ENCODE peak calls at places on chromosome 19, in four cellular contexts. V is tibial artery, E is Karpas-422, X is colonic mucosa. H is an unnamed sample.

GRCh38 chr19:33722456-33723239 is 74.0 kb upstream of the KCTD15 start:
- DNase-seq in V (no peak), E (no peak), X (no peak), H (no peak)

GRCh38 chr19:39130337-39131254 is 5.0 kb downstream of the PAK4 start:
- DNase-seq in V (no peak), X (no peak), E (no peak), H (no peak)

GRCh38 chr19:38251564-38252051 is 4.6 kb downstream of the PPP1R14A start:
- DNase-seq in E (no peak), X (no peak), V (peak; percentile 94), H (no peak)

GRCh38 chr19:15108145-15108844 is 1.1 kb downstream of the SYDE1 start:
- DNase-seq in X (no peak), V (no peak), E (no peak), H (no peak)

GRCh38 chr19:45595814-45596213 is 6.2 kb downstream of the GPR4 start:
- DNase-seq in X (no peak), V (no peak), E (no peak), H (no peak)

GRCh38 chr19:1789282-1790020 is 22.6 kb downstream of the ATP8B3 start:
- DNase-seq in V (no peak), E (no peak), X (no peak), H (no peak)

GRCh38 chr19:58492265-58492664 is 16.1 kb downstream of the ZNF446 start:
- DNase-seq in E (no peak), V (no peak), X (no peak), H (no peak)

GRCh38 chr19:13356185-13356584 is 150.1 kb downstream of the CACNA1A start:
- DNase-seq in V (no peak), X (no peak), E (no peak), H (no peak)

GRCh38 chr19:9819590-9819898 is 665 bp upstream of the FBXL12 start:
- DNase-seq in X (no peak), E (no peak), V (no peak), H (no peak)

GRCh38 chr19:35959040-35959967 is 23.1 kb downstream of the LRFN3 start:
- DNase-seq in X (no peak), V (no peak), E (no peak), H (peak; percentile 75)

GRCh38 chr19:50003254-50003788 is 21.9 kb downstream of the VRK3 start:
- DNase-seq in V (no peak), E (no peak), X (no peak), H (no peak)

GRCh38 chr19:29583196-29584006 is 22.7 kb upstream of the POP4 start:
- DNase-seq in E (no peak), V (no peak), X (no peak), H (no peak)

GRCh38 chr19:4013886-4014540 is 6.5 kb downstream of the PIAS4 start:
- DNase-seq in V (no peak), E (no peak), X (no peak), H (no peak)

GRCh38 chr19:4010808-4011110 is 3.2 kb downstream of the PIAS4 start:
- DNase-seq in X (no peak), V (no peak), E (no peak), H (no peak)

GRCh38 chr19:4012092-4012974 is 4.8 kb downstream of the PIAS4 start:
- DNase-seq in E (no peak), V (no peak), X (peak; percentile 44), H (no peak)

GRCh38 chr19:4014541-4015491 is 7.3 kb downstream of the PIAS4 start:
- DNase-seq in X (peak; percentile 37), E (peak; percentile 58), V (no peak), H (peak; percentile 18)

GRCh38 chr19:4012975-4013634 is 5.6 kb downstream of the PIAS4 start:
- DNase-seq in E (no peak), V (no peak), X (no peak), H (no peak)
- H3K4me1 ChIP-seq in E (peaks cover 13% of the 10 kb centered on the region), V (peaks cover 74% of the 10 kb centered on the region), X (peaks cover 22% of the 10 kb centered on the region), H (peaks cover 40% of the 10 kb centered on the region)

DNA sequence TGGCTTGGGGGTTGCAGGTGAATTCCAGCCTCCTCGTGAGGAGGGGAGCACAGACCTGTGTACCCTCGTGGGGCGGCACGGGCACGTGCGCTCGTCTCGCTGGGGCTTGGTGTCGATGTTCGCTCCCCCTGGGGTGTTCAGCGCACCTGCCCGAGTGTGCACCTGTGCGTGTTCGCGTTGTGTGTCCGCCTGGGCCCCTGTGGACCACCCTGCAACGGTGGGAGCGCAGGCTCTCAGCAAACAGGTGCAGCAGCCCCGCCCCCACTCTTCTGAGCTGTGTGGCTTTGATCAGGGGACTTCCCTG is 453 bp downstream of the SMIM17 start:
- DNase-seq in V (no peak), E (no peak), X (no peak), H (no peak)
- H3K4me3 ChIP-seq in V (no peak overlapping the region), E (no peak overlapping the region), X (no peak overlapping the region), H (no peak overlapping the region)

DNA sequence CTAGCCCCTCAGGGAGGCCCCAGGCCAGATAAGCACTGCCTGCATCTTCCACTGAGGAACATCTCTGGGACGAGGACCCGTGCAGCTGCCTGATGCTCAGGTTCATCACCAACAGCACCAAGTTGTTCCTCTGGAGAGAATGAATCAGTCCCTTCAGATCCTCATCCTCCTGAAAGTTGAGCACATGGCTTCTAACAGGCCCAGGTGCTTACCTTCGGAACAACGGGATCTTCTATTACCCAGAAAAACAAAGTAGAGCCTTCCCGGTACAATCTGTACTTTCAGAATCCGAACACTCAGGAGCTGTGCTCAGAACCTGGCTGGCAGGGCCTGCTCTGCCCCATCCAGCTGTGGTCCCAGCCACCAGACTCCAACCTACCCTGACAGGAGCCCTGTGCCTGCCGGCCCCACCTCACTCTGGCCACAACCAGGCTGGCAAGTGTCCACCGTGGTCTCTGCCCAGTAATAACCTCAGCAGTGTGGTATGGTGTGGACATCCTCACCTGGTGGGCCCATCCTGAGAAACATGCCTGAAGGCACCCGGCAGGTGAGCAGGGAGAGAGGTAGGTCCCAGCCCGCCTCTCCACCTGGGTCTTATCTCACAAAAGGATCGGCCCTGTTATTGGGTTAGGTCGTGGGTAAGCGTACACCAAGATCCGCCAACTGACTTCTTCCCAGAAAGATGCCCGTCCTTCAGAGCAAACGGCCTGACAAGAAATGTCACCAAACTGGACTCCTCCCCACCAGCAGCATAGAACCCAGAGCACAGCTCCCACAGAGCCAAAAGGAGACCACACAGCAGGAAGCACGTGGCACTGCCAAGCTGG is 34.1 kb downstream of the ELL start:
- DNase-seq in X (no peak), E (no peak), V (no peak), H (no peak)
- H3K27ac ChIP-seq in X (no peak overlapping the region), E (no peak overlapping the region), V (no peak overlapping the region), H (no peak overlapping the region)

GRCh38 chr19:4656102-4656501 is 14.0 kb downstream of the MYDGF start:
- DNase-seq in V (no peak), X (no peak), E (no peak), H (no peak)

GRCh38 chr19:4654437-4655361 is 15.4 kb downstream of the TNFAIP8L1 start:
- DNase-seq in X (no peak), V (no peak), E (no peak), H (no peak)

GRCh38 chr19:4657835-4658234 is 12.3 kb downstream of the MYDGF start:
- DNase-seq in V (no peak), X (no peak), E (no peak), H (no peak)

GRCh38 chr19:4660181-4660791 is 9.9 kb downstream of the MYDGF start:
- DNase-seq in V (no peak), E (peak; percentile 71), X (peak; percentile 49), H (no peak)

DNA sequence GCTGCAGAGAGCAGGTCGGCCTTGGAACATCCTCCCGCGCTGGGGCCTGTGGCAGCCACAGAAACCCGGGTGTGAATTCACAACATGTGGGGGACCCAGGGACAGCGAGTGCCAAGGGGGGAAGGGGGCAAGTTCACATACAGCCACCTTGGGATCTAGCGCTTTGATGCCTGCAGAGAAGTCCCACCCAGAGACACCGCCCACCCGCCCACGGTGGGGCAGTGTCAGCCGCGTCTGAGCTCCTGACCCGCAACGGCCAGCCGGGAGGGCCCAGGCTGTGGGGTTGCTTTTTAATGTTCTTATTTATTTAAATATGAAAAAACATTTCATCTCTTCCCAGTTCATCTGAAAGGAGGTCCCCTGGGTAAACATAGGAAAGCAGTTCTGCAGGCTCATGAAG is 12.9 kb downstream of the MYDGF start:
- DNase-seq in V (no peak), E (no peak), X (no peak), H (no peak)
- H3K4me1 ChIP-seq in V (no peaks in the 10 kb centered on the region), E (no peaks in the 10 kb centered on the region), X (peaks cover 4% of the 10 kb centered on the region), H (no peaks in the 10 kb centered on the region)

GRCh38 chr19:41862445-41862986 is 2.5 kb downstream of the RPS19 start:
- DNase-seq in X (no peak), V (no peak), E (no peak), H (no peak)

GRCh38 chr19:41864374-41864773 is 4.3 kb downstream of the RPS19 start:
- DNase-seq in V (no peak), E (no peak), X (no peak), H (no peak)

GRCh38 chr19:41861846-41862245 is 1.8 kb downstream of the RPS19 start:
- DNase-seq in X (no peak), E (no peak), V (no peak), H (no peak)

GRCh38 chr19:41861098-41861768 is 1.2 kb downstream of the RPS19 start:
- DNase-seq in V (no peak), E (no peak), X (no peak), H (no peak)

DNA sequence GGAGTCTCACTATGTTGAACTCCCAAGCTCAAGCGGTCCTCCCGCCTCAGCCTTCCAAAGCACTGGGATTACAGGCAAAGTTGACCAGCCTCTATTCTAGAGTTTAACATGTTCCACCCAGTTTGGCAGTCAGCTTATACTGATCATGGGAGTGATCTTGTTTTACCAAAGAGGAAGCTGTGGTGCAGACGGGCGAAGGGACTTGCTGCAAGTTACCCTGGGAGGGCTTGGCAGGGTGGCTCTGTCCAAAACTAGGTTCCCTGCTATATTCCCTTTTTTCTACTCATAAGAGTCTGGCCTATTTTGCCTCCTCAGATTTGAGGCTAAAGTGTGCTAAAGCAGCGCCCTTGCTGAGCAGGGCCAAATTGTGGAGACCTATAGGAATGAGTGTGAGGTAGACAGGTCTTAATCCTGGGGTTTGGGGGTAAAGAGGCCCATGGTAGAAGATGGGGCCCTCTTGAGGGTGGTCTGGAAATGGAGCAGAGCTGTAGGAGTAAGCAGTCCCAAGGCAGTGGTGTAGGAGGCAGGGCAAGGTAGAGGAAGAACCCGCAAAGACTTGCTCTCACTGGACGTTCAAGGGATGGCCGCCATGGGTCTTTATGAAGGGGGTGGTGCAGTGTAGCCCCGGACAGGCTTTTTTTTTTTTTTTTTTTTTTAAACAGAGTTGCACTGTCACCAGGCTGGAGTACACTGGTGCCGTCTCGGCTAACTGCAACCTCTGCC is 3.3 kb downstream of the RPS19 start:
- DNase-seq in V (no peak), X (no peak), E (no peak), H (no peak)
- H3K4me3 ChIP-seq in V (no peak overlapping the region), X (no peak overlapping the region), E (no peak overlapping the region), H (no peak overlapping the region)

DNA sequence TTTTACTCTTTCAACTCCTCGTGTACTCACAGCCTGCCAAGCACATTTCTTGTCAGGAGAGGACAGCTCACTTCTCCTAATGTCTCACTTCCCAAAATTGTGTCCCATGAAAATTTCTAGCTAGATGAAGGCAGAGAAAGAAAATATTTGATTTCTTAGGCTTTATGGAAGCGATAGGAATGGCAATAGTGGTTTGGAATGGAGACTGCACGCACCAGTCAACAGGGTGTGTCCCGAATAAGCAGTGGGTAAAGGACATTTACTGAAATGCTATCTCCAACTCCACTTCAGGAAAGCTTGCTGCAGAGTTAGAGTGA is 321 bp upstream of the ZNF222 start:
- DNase-seq in X (no peak), E (no peak), V (no peak), H (no peak)
- H3K27ac ChIP-seq in X (no peak overlapping the region), E (no peak overlapping the region), V (peak overlapping the region; percentile 61), H (no peak overlapping the region)